ENCODE peak calls at places on chromosomes 11 and 22, in four cellular contexts. V is A549, C is IMR-90, N is K562. E is an unnamed sample.

GRCh38 chr11:102807921-102808320 is 10.0 kb upstream of the MMP1 start:
- DNase-seq in V (peak; percentile 75), N (peak; percentile 19), C (peak; percentile 19), E (peak; percentile 37)

GRCh38 chr11:88552377-88553029 is 215.0 kb upstream of the CTSC start:
- DNase-seq in C (peak; percentile 55), N (peak; percentile 59), V (peak; percentile 68), E (peak; percentile 39)

GRCh38 chr11:101434241-101434640 is 149.6 kb downstream of the TRPC6 start:
- DNase-seq in N (no peak), V (no peak), C (no peak), E (no peak)

GRCh38 chr22:23251445-23252093 is 71.3 kb downstream of the BCR start:
- DNase-seq in V (peak; percentile 9), C (peak; percentile 45), N (no peak), E (peak; percentile 61)

GRCh38 chr11:6237271-6237670 is 1.6 kb upstream of the CNGA4 start:
- DNase-seq in V (no peak), C (no peak), N (no peak), E (no peak)

GRCh38 chr11:70948855-70949551 is 303.4 kb downstream of the SHANK2 start:
- DNase-seq in V (no peak), N (no peak), C (no peak), E (no peak)

GRCh38 chr11:35917676-35918075 is 26.2 kb upstream of the LDLRAD3 start:
- DNase-seq in C (no peak), N (no peak), V (no peak), E (no peak)

GRCh38 chr11:111691731-111692130 is 74.5 kb downstream of the PPP2R1B start:
- DNase-seq in V (no peak), N (no peak), C (no peak), E (peak; percentile 6)

GRCh38 chr11:69167916-69168691 is 12.4 kb downstream of the SMIM38 start:
- DNase-seq in C (peak; percentile 31), V (peak; percentile 45), N (no peak), E (no peak)

GRCh38 chr11:118622376-118623290 is 15.2 kb downstream of the PHLDB1 start:
- DNase-seq in V (peak; percentile 74), N (no peak), C (peak; percentile 69), E (no peak)

GRCh38 chr22:27405672-27406388 is 395.7 kb downstream of the MN1 start:
- DNase-seq in C (peak; percentile 45), V (peak; percentile 48), N (peak; percentile 62), E (peak; percentile 16)

GRCh38 chr22:21626073-21626734 is 3.6 kb downstream of the YDJC start:
- DNase-seq in C (no peak), N (no peak), V (no peak), E (no peak)

GRCh38 chr11:16184588-16184987 is 171.8 kb downstream of the SOX6 start:
- DNase-seq in N (no peak), C (peak; percentile 92), V (peak; percentile 86), E (peak; percentile 94)

GRCh38 chr22:26828311-26828710 is 170.9 kb downstream of the MIAT start:
- DNase-seq in C (no peak), V (no peak), N (no peak), E (no peak)

GRCh38 chr22:45972868-45973212 is 4.1 kb downstream of the WNT7B start:
- DNase-seq in V (no peak), N (no peak), C (no peak), E (no peak)

GRCh38 chr11:61814242-61814957 is 2.4 kb downstream of the FADS1 start:
- DNase-seq in C (no peak), N (no peak), V (peak; percentile 82), E (peak; percentile 41)

GRCh38 chr11:122202161-122202950 is 86.3 kb upstream of the BLID start:
- DNase-seq in V (peak; percentile 60), N (no peak), C (peak; percentile 83), E (peak; percentile 6)

GRCh38 chr22:33896154-33896800 is 24.0 kb downstream of the LARGE1 start:
- DNase-seq in N (no peak), C (no peak), V (no peak), E (no peak)

GRCh38 chr11:87007938-87008337 is 29.8 kb upstream of the TMEM135 start:
- DNase-seq in C (peak; percentile 55), N (no peak), V (no peak), E (no peak)

GRCh38 chr11:8767466-8768142 is 85.0 kb downstream of the RPL27A start:
- DNase-seq in C (no peak), N (no peak), V (no peak), E (no peak)

GRCh38 chr11:123357990-123358827 is 71.9 kb upstream of the GRAMD1B start:
- DNase-seq in N (no peak), C (peak; percentile 2), V (peak; percentile 10), E (no peak)

GRCh38 chr11:74159642-74160041 is 11.2 kb downstream of the C2CD3 start:
- DNase-seq in N (no peak), V (no peak), C (peak; percentile 29), E (no peak)

GRCh38 chr11:16299390-16299789 is 57.0 kb downstream of the SOX6 start:
- DNase-seq in N (no peak), C (no peak), V (no peak), E (no peak)

GRCh38 chr11:12925520-12925919 is 83.6 kb upstream of the RASSF10 start:
- DNase-seq in C (no peak), N (no peak), V (no peak), E (no peak)

GRCh38 chr11:27722945-27723344 is 22.7 kb upstream of the BDNF start:
- DNase-seq in V (no peak), N (no peak), C (no peak), E (no peak)

GRCh38 chr11:118151421-118151820 is 1.2 kb downstream of the SCN4B start:
- DNase-seq in C (peak; percentile 4), N (no peak), V (no peak), E (no peak)

GRCh38 chr11:67613960-67614715 is 7.4 kb downstream of the NDUFV1 start:
- DNase-seq in V (peak; percentile 46), N (peak; percentile 64), C (peak; percentile 13), E (no peak)

GRCh38 chr22:38032681-38033521 is 24.3 kb upstream of the PICK1 start:
- DNase-seq in V (peak; percentile 53), N (peak; percentile 35), C (peak; percentile 90), E (peak; percentile 51)

GRCh38 chr22:21726650-21727049 is 8.9 kb downstream of the YPEL1 start:
- DNase-seq in V (peak; percentile 48), N (peak; percentile 90), C (no peak), E (peak; percentile 57)

GRCh38 chr22:49292909-49293308 is 534.8 kb downstream of the BRD1 start:
- DNase-seq in V (no peak), C (no peak), N (no peak), E (no peak)
- TF ChIP-seq MAZ in V (no peak), C (no peak), N (no peak), E (no peak)

DNA sequence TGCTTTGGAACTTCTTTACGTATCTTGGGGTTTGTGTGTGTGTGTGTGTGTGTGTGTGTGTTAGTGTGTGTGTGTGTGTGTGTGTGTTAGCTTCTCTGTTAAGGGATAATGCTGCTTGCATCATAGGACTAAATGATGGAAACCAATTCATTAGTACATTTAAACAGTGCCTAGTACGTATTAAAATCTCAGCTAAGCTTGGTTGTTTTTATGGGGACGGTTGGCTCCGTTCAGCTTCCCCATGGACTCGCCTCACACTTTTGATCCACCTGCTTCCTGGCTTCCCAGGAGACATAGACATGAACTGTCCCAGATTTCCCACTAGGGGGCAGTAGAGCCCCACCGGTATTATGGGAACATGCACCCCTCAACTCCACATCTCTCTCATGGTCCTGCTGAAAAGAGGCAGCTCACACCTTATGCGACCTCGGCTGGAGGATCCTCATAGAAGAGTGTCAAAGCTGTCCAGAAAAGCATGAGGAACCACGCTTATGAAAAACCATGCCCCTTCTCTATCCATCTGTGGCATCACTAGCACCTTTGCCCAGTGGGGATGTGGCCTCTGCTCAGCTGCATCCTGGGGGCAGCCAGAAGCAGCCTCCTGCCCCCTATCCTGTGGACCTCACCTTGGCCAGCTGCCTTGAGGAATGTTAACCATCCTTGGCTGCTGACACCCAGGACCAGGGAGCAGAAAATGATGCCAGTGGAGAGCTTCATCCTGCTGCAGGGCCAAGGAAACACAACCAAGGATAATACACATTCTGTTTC is 9.7 kb upstream of the SAAL1 start:
- DNase-seq in C (peak; percentile 55), N (peak; percentile 77), V (peak; percentile 72), E (peak; percentile 75)
- TF ChIP-seq MAZ in C (no peak), N (no peak), V (no peak), E (no peak)

DNA sequence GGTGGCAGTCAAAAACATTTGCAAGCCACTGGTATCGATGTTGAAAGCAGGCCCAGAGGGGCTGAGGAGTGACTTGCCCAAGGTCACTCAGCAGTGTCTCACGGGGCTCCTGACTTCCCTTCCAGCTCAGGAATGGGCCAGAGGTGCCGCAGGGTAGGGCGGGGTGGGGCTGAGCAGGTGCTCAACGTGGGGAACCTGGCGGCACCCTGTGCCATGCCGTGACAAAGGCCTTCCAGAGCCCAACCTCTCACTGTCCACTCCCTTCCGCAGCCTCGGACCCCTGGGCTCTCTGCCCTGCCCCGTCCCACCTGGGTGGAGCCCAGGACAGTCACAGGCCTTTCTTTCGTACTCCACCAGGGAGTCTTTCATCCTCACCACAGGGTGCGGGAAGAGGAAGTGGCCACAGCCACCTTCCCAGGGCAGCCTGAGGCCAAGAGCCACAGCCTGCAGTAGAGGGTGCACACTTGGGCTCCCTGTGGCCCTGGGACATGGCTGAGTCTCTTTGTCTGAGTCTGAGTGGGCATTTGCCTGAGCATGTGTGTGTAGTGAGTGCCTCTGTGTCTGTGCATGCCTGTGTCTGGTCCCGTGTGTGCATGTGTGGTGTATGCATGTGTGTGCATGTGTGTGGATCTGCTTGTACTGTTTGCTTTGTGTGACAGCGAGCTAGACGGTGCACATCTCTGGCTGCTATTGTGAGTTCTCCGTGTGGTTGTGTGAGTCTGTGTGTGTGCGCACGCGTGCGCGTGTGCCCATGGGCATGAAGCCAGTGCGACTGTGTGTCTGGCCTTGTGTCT is 6.0 kb upstream of the LIF start:
- DNase-seq in C (no peak), N (no peak), V (peak; percentile 73), E (no peak)
- TF ChIP-seq MAZ in C (no peak), N (no peak), V (no peak), E (no peak)

GRCh38 chr11:37105456-37105855 is 507.4 kb upstream of the RAG2 start:
- DNase-seq in N (no peak), C (no peak), V (no peak), E (no peak)

GRCh38 chr11:37108436-37109204 is 510.6 kb upstream of the RAG2 start:
- DNase-seq in V (no peak), N (no peak), C (no peak), E (no peak)

GRCh38 chr11:37107415-37107814 is 509.4 kb upstream of the RAG2 start:
- DNase-seq in C (no peak), V (no peak), N (no peak), E (no peak)

GRCh38 chr11:37109205-37109585 is 511.2 kb upstream of the RAG2 start:
- DNase-seq in C (no peak), N (no peak), V (no peak), E (no peak)

GRCh38 chr11:37110383-37110782 is 512.3 kb upstream of the RAG2 start:
- DNase-seq in V (no peak), N (no peak), C (no peak), E (no peak)
- TF ChIP-seq MAZ in V (no peak), N (no peak), C (no peak), E (no peak)

GRCh38 chr11:128450882-128451647 is 136.3 kb downstream of the ETS1 start:
- DNase-seq in N (no peak), V (no peak), C (no peak), E (no peak)
- TF ChIP-seq MAZ in N (no peak), V (no peak), C (no peak), E (no peak)

DNA sequence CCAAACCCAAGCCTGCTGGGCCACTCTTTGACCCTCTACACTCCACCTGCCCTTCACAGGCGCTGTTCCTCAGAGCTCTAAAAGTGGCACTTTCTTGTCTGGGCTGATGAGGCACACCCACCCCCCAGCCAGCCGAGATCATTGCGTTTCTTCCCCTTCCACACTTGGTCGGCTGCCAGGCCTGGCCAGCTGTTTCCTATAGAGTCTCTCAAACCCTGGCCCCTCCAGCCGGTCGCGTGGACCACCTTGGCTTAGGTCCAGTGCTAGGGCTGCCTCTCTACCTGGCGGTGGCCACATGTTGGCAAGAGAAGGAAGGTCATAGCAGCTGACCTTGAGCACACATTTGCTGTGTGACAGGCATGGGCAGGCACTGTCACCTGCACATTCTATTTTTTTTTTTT is 60.6 kb downstream of the PPP6R2 start:
- DNase-seq in V (no peak), C (no peak), N (no peak), E (no peak)
- TF ChIP-seq MAZ in V (no peak), C (no peak), N (no peak), E (no peak)